ENCODE peak calls at places on chromosomes 13 and 19, in seven cellular contexts. One of them, this sample, is unnamed.

GRCh38 chr13:30792257-30793000 is 57.1 kb downstream of the ALOX5AP start:
- DNase-seq in transverse colon: peak
- DNase-seq in ELF-1: peak
- DNase-seq in A549: peak
- DNase-seq in heart right ventricle: peak
- DNase-seq in stimulated activated naive CD8-positive, alpha-beta T cell treated with anti-CD3 and anti-CD28 coated beads, Interleukin-15, Interleukin-2, amounts not matched to agents 100 U/mL and 50 U/mL, for 24 hours: no peak
- DNase-seq in EH: peak
- DNase-seq in this sample: peak

GRCh38 chr19:11324748-11325389 is 14.6 kb downstream of the RAB3D start:
- DNase-seq in stimulated activated naive CD8-positive, alpha-beta T cell treated with anti-CD3 and anti-CD28 coated beads, Interleukin-15, Interleukin-2, amounts not matched to agents 100 U/mL and 50 U/mL, for 24 hours: no peak
- DNase-seq in heart right ventricle: no peak
- DNase-seq in EH: no peak
- DNase-seq in transverse colon: no peak
- DNase-seq in A549: no peak
- DNase-seq in ELF-1: no peak
- DNase-seq in this sample: no peak

GRCh38 chr19:11044436-11044835 is 44.8 kb upstream of the LDLR start:
- DNase-seq in transverse colon: no peak
- DNase-seq in A549: no peak
- DNase-seq in stimulated activated naive CD8-positive, alpha-beta T cell treated with anti-CD3 and anti-CD28 coated beads, Interleukin-15, Interleukin-2, amounts not matched to agents 100 U/mL and 50 U/mL, for 24 hours: no peak
- DNase-seq in ELF-1: no peak
- DNase-seq in heart right ventricle: no peak
- DNase-seq in EH: no peak
- DNase-seq in this sample: no peak

GRCh38 chr13:111328111-111328802 is 7.8 kb downstream of the TEX29 start:
- DNase-seq in heart right ventricle: no peak
- DNase-seq in EH: no peak
- DNase-seq in stimulated activated naive CD8-positive, alpha-beta T cell treated with anti-CD3 and anti-CD28 coated beads, Interleukin-15, Interleukin-2, amounts not matched to agents 100 U/mL and 50 U/mL, for 24 hours: no peak
- DNase-seq in A549: no peak
- DNase-seq in transverse colon: no peak
- DNase-seq in ELF-1: no peak
- DNase-seq in this sample: no peak

GRCh38 chr19:3269972-3270667 is 45.7 kb downstream of the CELF5 start:
- DNase-seq in A549: no peak
- DNase-seq in EH: no peak
- DNase-seq in heart right ventricle: no peak
- DNase-seq in stimulated activated naive CD8-positive, alpha-beta T cell treated with anti-CD3 and anti-CD28 coated beads, Interleukin-15, Interleukin-2, amounts not matched to agents 100 U/mL and 50 U/mL, for 24 hours: no peak
- DNase-seq in transverse colon: no peak
- DNase-seq in ELF-1: no peak
- DNase-seq in this sample: no peak

GRCh38 chr13:77928909-77929308 is 10.3 kb upstream of the EDNRB start:
- DNase-seq in A549: no peak
- DNase-seq in transverse colon: no peak
- DNase-seq in ELF-1: no peak
- DNase-seq in stimulated activated naive CD8-positive, alpha-beta T cell treated with anti-CD3 and anti-CD28 coated beads, Interleukin-15, Interleukin-2, amounts not matched to agents 100 U/mL and 50 U/mL, for 24 hours: no peak
- DNase-seq in heart right ventricle: no peak
- DNase-seq in EH: no peak
- DNase-seq in this sample: peak

GRCh38 chr13:110397445-110397844 is 90.4 kb downstream of the COL4A2 start:
- DNase-seq in transverse colon: no peak
- DNase-seq in heart right ventricle: no peak
- DNase-seq in stimulated activated naive CD8-positive, alpha-beta T cell treated with anti-CD3 and anti-CD28 coated beads, Interleukin-15, Interleukin-2, amounts not matched to agents 100 U/mL and 50 U/mL, for 24 hours: no peak
- DNase-seq in EH: peak
- DNase-seq in A549: no peak
- DNase-seq in ELF-1: no peak
- DNase-seq in this sample: peak

GRCh38 chr13:72754111-72754510 is 26.4 kb downstream of the BORA start:
- DNase-seq in stimulated activated naive CD8-positive, alpha-beta T cell treated with anti-CD3 and anti-CD28 coated beads, Interleukin-15, Interleukin-2, amounts not matched to agents 100 U/mL and 50 U/mL, for 24 hours: no peak
- DNase-seq in heart right ventricle: no peak
- DNase-seq in ELF-1: no peak
- DNase-seq in transverse colon: no peak
- DNase-seq in A549: no peak
- DNase-seq in EH: no peak
- DNase-seq in this sample: no peak

GRCh38 chr19:54882758-54883157 is 8.7 kb downstream of the FCAR start:
- DNase-seq in heart right ventricle: no peak
- DNase-seq in A549: peak
- DNase-seq in ELF-1: no peak
- DNase-seq in transverse colon: no peak
- DNase-seq in EH: no peak
- DNase-seq in stimulated activated naive CD8-positive, alpha-beta T cell treated with anti-CD3 and anti-CD28 coated beads, Interleukin-15, Interleukin-2, amounts not matched to agents 100 U/mL and 50 U/mL, for 24 hours: no peak
- DNase-seq in this sample: peak

GRCh38 chr19:32811151-32811550 is 58.4 kb downstream of the SLC7A9 start:
- DNase-seq in A549: no peak
- DNase-seq in transverse colon: no peak
- DNase-seq in stimulated activated naive CD8-positive, alpha-beta T cell treated with anti-CD3 and anti-CD28 coated beads, Interleukin-15, Interleukin-2, amounts not matched to agents 100 U/mL and 50 U/mL, for 24 hours: no peak
- DNase-seq in heart right ventricle: no peak
- DNase-seq in EH: no peak
- DNase-seq in ELF-1: no peak
- DNase-seq in this sample: no peak

GRCh38 chr19:2969104-2969504 is 8.3 kb upstream of the TLE6 start:
- DNase-seq in transverse colon: peak
- DNase-seq in heart right ventricle: peak
- DNase-seq in EH: no peak
- DNase-seq in ELF-1: no peak
- DNase-seq in stimulated activated naive CD8-positive, alpha-beta T cell treated with anti-CD3 and anti-CD28 coated beads, Interleukin-15, Interleukin-2, amounts not matched to agents 100 U/mL and 50 U/mL, for 24 hours: no peak
- DNase-seq in A549: no peak
- DNase-seq in this sample: no peak

GRCh38 chr13:30148171-30148754 is 159.1 kb downstream of the KATNAL1 start:
- DNase-seq in stimulated activated naive CD8-positive, alpha-beta T cell treated with anti-CD3 and anti-CD28 coated beads, Interleukin-15, Interleukin-2, amounts not matched to agents 100 U/mL and 50 U/mL, for 24 hours: peak
- DNase-seq in ELF-1: no peak
- DNase-seq in EH: no peak
- DNase-seq in heart right ventricle: no peak
- DNase-seq in transverse colon: no peak
- DNase-seq in A549: no peak
- DNase-seq in this sample: no peak

GRCh38 chr19:8373867-8374813 is 10.2 kb downstream of the ANGPTL4 start:
- DNase-seq in EH: no peak
- DNase-seq in A549: peak
- DNase-seq in transverse colon: peak
- DNase-seq in ELF-1: peak
- DNase-seq in heart right ventricle: no peak
- DNase-seq in stimulated activated naive CD8-positive, alpha-beta T cell treated with anti-CD3 and anti-CD28 coated beads, Interleukin-15, Interleukin-2, amounts not matched to agents 100 U/mL and 50 U/mL, for 24 hours: no peak
- DNase-seq in this sample: no peak

GRCh38 chr19:46241676-46242075 is 12.1 kb downstream of the IGFL1 start:
- DNase-seq in A549: no peak
- DNase-seq in ELF-1: no peak
- DNase-seq in EH: no peak
- DNase-seq in transverse colon: no peak
- DNase-seq in stimulated activated naive CD8-positive, alpha-beta T cell treated with anti-CD3 and anti-CD28 coated beads, Interleukin-15, Interleukin-2, amounts not matched to agents 100 U/mL and 50 U/mL, for 24 hours: no peak
- DNase-seq in heart right ventricle: no peak
- DNase-seq in this sample: no peak

GRCh38 chr13:27956576-27957300 is 12.4 kb downstream of the CDX2 start:
- DNase-seq in ELF-1: no peak
- DNase-seq in transverse colon: no peak
- DNase-seq in heart right ventricle: no peak
- DNase-seq in EH: no peak
- DNase-seq in stimulated activated naive CD8-positive, alpha-beta T cell treated with anti-CD3 and anti-CD28 coated beads, Interleukin-15, Interleukin-2, amounts not matched to agents 100 U/mL and 50 U/mL, for 24 hours: no peak
- DNase-seq in A549: no peak
- DNase-seq in this sample: no peak

GRCh38 chr13:79581870-79582315 is 100.9 kb downstream of the NDFIP2 start:
- DNase-seq in stimulated activated naive CD8-positive, alpha-beta T cell treated with anti-CD3 and anti-CD28 coated beads, Interleukin-15, Interleukin-2, amounts not matched to agents 100 U/mL and 50 U/mL, for 24 hours: no peak
- DNase-seq in heart right ventricle: peak
- DNase-seq in transverse colon: no peak
- DNase-seq in EH: peak
- DNase-seq in ELF-1: peak
- DNase-seq in A549: no peak
- DNase-seq in this sample: peak

GRCh38 chr13:95756072-95756471 is 79.1 kb downstream of the DNAJC3 start:
- DNase-seq in stimulated activated naive CD8-positive, alpha-beta T cell treated with anti-CD3 and anti-CD28 coated beads, Interleukin-15, Interleukin-2, amounts not matched to agents 100 U/mL and 50 U/mL, for 24 hours: no peak
- DNase-seq in EH: peak
- DNase-seq in ELF-1: no peak
- DNase-seq in transverse colon: no peak
- DNase-seq in A549: no peak
- DNase-seq in heart right ventricle: no peak
- DNase-seq in this sample: no peak

GRCh38 chr13:94708971-94709614 is 3.3 kb downstream of the SOX21 start:
- DNase-seq in stimulated activated naive CD8-positive, alpha-beta T cell treated with anti-CD3 and anti-CD28 coated beads, Interleukin-15, Interleukin-2, amounts not matched to agents 100 U/mL and 50 U/mL, for 24 hours: no peak
- DNase-seq in A549: no peak
- DNase-seq in ELF-1: no peak
- DNase-seq in transverse colon: no peak
- DNase-seq in heart right ventricle: no peak
- DNase-seq in EH: no peak
- DNase-seq in this sample: no peak

GRCh38 chr19:2552859-2553258 is 76.9 kb downstream of the GADD45B start:
- DNase-seq in ELF-1: peak
- DNase-seq in A549: no peak
- DNase-seq in heart right ventricle: no peak
- DNase-seq in stimulated activated naive CD8-positive, alpha-beta T cell treated with anti-CD3 and anti-CD28 coated beads, Interleukin-15, Interleukin-2, amounts not matched to agents 100 U/mL and 50 U/mL, for 24 hours: peak
- DNase-seq in transverse colon: peak
- DNase-seq in EH: peak
- DNase-seq in this sample: peak

GRCh38 chr19:13881692-13882418 is 4.9 kb downstream of the NANOS3 start:
- DNase-seq in heart right ventricle: peak
- DNase-seq in transverse colon: peak
- DNase-seq in ELF-1: no peak
- DNase-seq in stimulated activated naive CD8-positive, alpha-beta T cell treated with anti-CD3 and anti-CD28 coated beads, Interleukin-15, Interleukin-2, amounts not matched to agents 100 U/mL and 50 U/mL, for 24 hours: peak
- DNase-seq in A549: no peak
- DNase-seq in EH: peak
- DNase-seq in this sample: peak

GRCh38 chr19:53537126-53537522 is 821 bp upstream of the ZNF331 start:
- DNase-seq in EH: no peak
- DNase-seq in stimulated activated naive CD8-positive, alpha-beta T cell treated with anti-CD3 and anti-CD28 coated beads, Interleukin-15, Interleukin-2, amounts not matched to agents 100 U/mL and 50 U/mL, for 24 hours: peak
- DNase-seq in A549: no peak
- DNase-seq in ELF-1: no peak
- DNase-seq in heart right ventricle: no peak
- DNase-seq in transverse colon: no peak
- DNase-seq in this sample: no peak

GRCh38 chr13:23433171-23434153 is at the start of gene SACS:
- DNase-seq in A549: peak
- DNase-seq in heart right ventricle: no peak
- DNase-seq in transverse colon: no peak
- DNase-seq in stimulated activated naive CD8-positive, alpha-beta T cell treated with anti-CD3 and anti-CD28 coated beads, Interleukin-15, Interleukin-2, amounts not matched to agents 100 U/mL and 50 U/mL, for 24 hours: no peak
- DNase-seq in EH: peak
- DNase-seq in ELF-1: peak
- DNase-seq in this sample: peak

GRCh38 chr19:3383121-3383722 is 16.8 kb downstream of the NFIC start:
- DNase-seq in heart right ventricle: no peak
- DNase-seq in ELF-1: no peak
- DNase-seq in A549: no peak
- DNase-seq in transverse colon: no peak
- DNase-seq in EH: no peak
- DNase-seq in stimulated activated naive CD8-positive, alpha-beta T cell treated with anti-CD3 and anti-CD28 coated beads, Interleukin-15, Interleukin-2, amounts not matched to agents 100 U/mL and 50 U/mL, for 24 hours: no peak
- DNase-seq in this sample: no peak

GRCh38 chr13:69226427-69226826 is 881.2 kb upstream of the ATXN8OS start:
- DNase-seq in heart right ventricle: no peak
- DNase-seq in EH: no peak
- DNase-seq in A549: no peak
- DNase-seq in ELF-1: no peak
- DNase-seq in stimulated activated naive CD8-positive, alpha-beta T cell treated with anti-CD3 and anti-CD28 coated beads, Interleukin-15, Interleukin-2, amounts not matched to agents 100 U/mL and 50 U/mL, for 24 hours: no peak
- DNase-seq in transverse colon: no peak
- DNase-seq in this sample: no peak

GRCh38 chr13:99997702-99998219 is 16.2 kb downstream of the ZIC2 start:
- DNase-seq in ELF-1: no peak
- DNase-seq in transverse colon: no peak
- DNase-seq in A549: no peak
- DNase-seq in EH: no peak
- DNase-seq in stimulated activated naive CD8-positive, alpha-beta T cell treated with anti-CD3 and anti-CD28 coated beads, Interleukin-15, Interleukin-2, amounts not matched to agents 100 U/mL and 50 U/mL, for 24 hours: no peak
- DNase-seq in heart right ventricle: no peak
- DNase-seq in this sample: no peak

GRCh38 chr13:95100525-95101121 is 200.6 kb downstream of the ABCC4 start:
- DNase-seq in stimulated activated naive CD8-positive, alpha-beta T cell treated with anti-CD3 and anti-CD28 coated beads, Interleukin-15, Interleukin-2, amounts not matched to agents 100 U/mL and 50 U/mL, for 24 hours: no peak
- DNase-seq in ELF-1: no peak
- DNase-seq in EH: peak
- DNase-seq in A549: peak
- DNase-seq in transverse colon: no peak
- DNase-seq in heart right ventricle: no peak
- DNase-seq in this sample: peak

GRCh38 chr19:18057557-18057956 is 29.2 kb downstream of the IL12RB1 start:
- DNase-seq in EH: peak
- DNase-seq in ELF-1: no peak
- DNase-seq in stimulated activated naive CD8-positive, alpha-beta T cell treated with anti-CD3 and anti-CD28 coated beads, Interleukin-15, Interleukin-2, amounts not matched to agents 100 U/mL and 50 U/mL, for 24 hours: no peak
- DNase-seq in transverse colon: no peak
- DNase-seq in heart right ventricle: peak
- DNase-seq in A549: no peak
- DNase-seq in this sample: peak

GRCh38 chr13:73428137-73428536 is 369.3 kb downstream of the KLF5 start:
- DNase-seq in ELF-1: no peak
- DNase-seq in transverse colon: no peak
- DNase-seq in A549: peak
- DNase-seq in EH: peak
- DNase-seq in heart right ventricle: no peak
- DNase-seq in stimulated activated naive CD8-positive, alpha-beta T cell treated with anti-CD3 and anti-CD28 coated beads, Interleukin-15, Interleukin-2, amounts not matched to agents 100 U/mL and 50 U/mL, for 24 hours: no peak
- DNase-seq in this sample: peak

This sample was measured in M059J.